ENCODE peak calls at places on chromosomes 6 and 20, in six cellular contexts. N is nephron progenitor cell, K is HTR-8/SVneo, M is fibroblast of lung, R is NCI-H1092 treated with DMSO at 0.1 percent for 48 hours, Y is H4. B is an unnamed sample.

GRCh38 chr20:46978871-46979536 is 84.4 kb downstream of the EYA2 start:
- DNase-seq in N (peak), K (no peak), M (no peak), R (no peak), Y (no peak), B (peak)

GRCh38 chr6:44234101-44235090 is 11.0 kb downstream of the SLC29A1 start:
- DNase-seq in N (peak), K (no peak), M (peak), R (peak), Y (peak), B (peak)

GRCh38 chr20:10216146-10216741 is 2.4 kb upstream of the SNAP25 start:
- DNase-seq in N (no peak), K (no peak), M (peak), R (no peak), Y (peak), B (peak)

GRCh38 chr6:42963855-42964605 is 3.5 kb downstream of the GNMT start:
- DNase-seq in N (peak), K (peak), M (peak), R (no peak), Y (peak), B (no peak)

GRCh38 chr6:107124934-107125348 is 9.6 kb upstream of the BEND3 start:
- DNase-seq in N (no peak), K (no peak), M (no peak), R (no peak), Y (no peak), B (no peak)

GRCh38 chr20:4681971-4682370 is 39.7 kb upstream of the PRND start:
- DNase-seq in N (no peak), K (no peak), M (peak), R (no peak), Y (no peak), B (no peak)

GRCh38 chr20:25071722-25072121 is 10.2 kb downstream of the VSX1 start:
- DNase-seq in N (no peak), K (no peak), M (no peak), R (no peak), Y (no peak), B (no peak)

GRCh38 chr20:34268851-34269668 is 27.8 kb downstream of the ASIP start:
- DNase-seq in N (peak), K (no peak), M (peak), R (no peak), Y (no peak), B (peak)

GRCh38 chr6:93317587-93317986 is 101.8 kb downstream of the EPHA7 start:
- DNase-seq in N (no peak), K (no peak), M (no peak), R (no peak), Y (no peak), B (no peak)

GRCh38 chr6:100229512-100229911 is 235.2 kb downstream of the SIM1 start:
- DNase-seq in N (no peak), K (no peak), M (no peak), R (peak), Y (no peak), B (no peak)

GRCh38 chr20:38875170-38875993 is 50.8 kb upstream of the FAM83D start:
- DNase-seq in N (no peak), K (no peak), M (no peak), R (no peak), Y (no peak), B (no peak)

GRCh38 chr6:39785281-39785680 is 6.9 kb upstream of the DAAM2 start:
- DNase-seq in N (no peak), K (no peak), M (no peak), R (no peak), Y (no peak), B (no peak)

GRCh38 chr6:159676804-159677203 is 16.2 kb downstream of the SOD2 start:
- DNase-seq in N (no peak), K (no peak), M (peak), R (no peak), Y (no peak), B (no peak)

GRCh38 chr6:33163540-33163939 is 28.7 kb downstream of the COL11A2 start:
- DNase-seq in N (no peak), K (no peak), M (no peak), R (no peak), Y (no peak), B (no peak)

GRCh38 chr6:148750826-148751225 is 4.0 kb downstream of the UST start:
- DNase-seq in N (no peak), K (no peak), M (peak), R (no peak), Y (no peak), B (no peak)

GRCh38 chr6:162887981-162888689 is 160.4 kb downstream of the PACRG start:
- DNase-seq in N (no peak), K (no peak), M (no peak), R (no peak), Y (no peak), B (no peak)

GRCh38 chr6:116524236-116524635 is 12.8 kb downstream of the CALHM5 start:
- DNase-seq in N (no peak), K (no peak), M (no peak), R (no peak), Y (no peak), B (no peak)

GRCh38 chr6:67933278-67933677 is 701.8 kb upstream of the ADGRB3 start:
- DNase-seq in N (peak), K (no peak), M (no peak), R (no peak), Y (peak), B (no peak)

GRCh38 chr6:15246217-15247211 is 645 bp downstream of the JARID2 start:
- DNase-seq in N (no peak), K (no peak), M (peak), R (no peak), Y (no peak), B (peak)

GRCh38 chr6:77502966-77503365 is 39.7 kb upstream of the HTR1B start:
- DNase-seq in N (no peak), K (no peak), M (no peak), R (no peak), Y (no peak), B (no peak)

GRCh38 chr20:6925744-6926278 is 158.3 kb downstream of the BMP2 start:
- DNase-seq in N (no peak), K (no peak), M (no peak), R (no peak), Y (no peak), B (no peak)

GRCh38 chr20:35617397-35618031 is 1.9 kb downstream of the SPAG4 start:
- DNase-seq in N (peak), K (peak), M (peak), R (peak), Y (no peak), B (peak)

GRCh38 chr6:47004458-47004857 is 37.7 kb downstream of the ADGRF1 start:
- DNase-seq in N (no peak), K (no peak), M (no peak), R (no peak), Y (no peak), B (no peak)

GRCh38 chr6:5094327-5094726 is 9.2 kb downstream of the PPP1R3G start:
- DNase-seq in N (no peak), K (peak), M (peak), R (no peak), Y (peak), B (no peak)

GRCh38 chr6:107185570-107185969 is 70.3 kb upstream of the BEND3 start:
- DNase-seq in N (peak), K (peak), M (peak), R (peak), Y (no peak), B (peak)

GRCh38 chr6:11496152-11497060 is 41.1 kb upstream of the TMEM170B start:
- DNase-seq in N (peak), K (peak), M (peak), R (peak), Y (peak), B (peak)

GRCh38 chr6:138989098-138989983 is 1.3 kb upstream of the REPS1 start:
- DNase-seq in N (no peak), K (no peak), M (no peak), R (peak), Y (no peak), B (no peak)

GRCh38 chr6:167255918-167256553 is 35.1 kb upstream of the UNC93A start:
- DNase-seq in N (no peak), K (no peak), M (no peak), R (no peak), Y (no peak), B (no peak)

B was measured in retina.